ENCODE peak calls at places on chromosomes 11 and 22, in eight cellular contexts. O, X, U, R, H, Q, A and I are unnamed samples.

GRCh38 chr11:12748561-12748960 is 74.3 kb downstream of the TEAD1 start:
- DNase-seq in A (no peak), O (no peak), U (no peak), H (no peak), Q (no peak), R (no peak), X (no peak), I (no peak)

GRCh38 chr22:37634505-37635002 is 4.9 kb upstream of the SH3BP1 start:
- DNase-seq in H (no peak), X (no peak), R (no peak), A (no peak), O (no peak), U (no peak), Q (no peak), I (no peak)

GRCh38 chr22:38456841-38457699 is 2.1 kb upstream of the KCNJ4 start:
- DNase-seq in A (no peak), X (peak), Q (no peak), U (no peak), O (no peak), H (no peak), R (no peak), I (no peak)

GRCh38 chr11:115330693-115331482 is 173.3 kb downstream of the CADM1 start:
- DNase-seq in A (no peak), H (no peak), Q (no peak), X (no peak), R (no peak), U (no peak), O (no peak), I (no peak)

GRCh38 chr11:19834761-19835160 is 122.1 kb downstream of the NAV2 start:
- DNase-seq in Q (no peak), X (no peak), U (peak), H (no peak), O (no peak), R (no peak), A (peak), I (no peak)

GRCh38 chr11:98601181-98601773 is 419.5 kb upstream of the CNTN5 start:
- DNase-seq in U (no peak), O (no peak), X (no peak), R (no peak), A (no peak), Q (no peak), H (no peak), I (no peak)

GRCh38 chr22:17734197-17734596 is 40.1 kb downstream of the BID start:
- DNase-seq in Q (no peak), R (no peak), O (no peak), A (peak), H (peak), U (peak), X (no peak), I (no peak)

GRCh38 chr22:46006379-46007002 is 29.5 kb upstream of the WNT7B start:
- DNase-seq in X (peak), H (peak), O (peak), U (peak), Q (peak), A (peak), R (peak), I (peak)

GRCh38 chr11:125933030-125933813 is 12.6 kb upstream of the VSIG10L2 start:
- DNase-seq in X (no peak), R (no peak), O (peak), Q (no peak), H (no peak), U (no peak), A (no peak), I (no peak)

GRCh38 chr11:28195449-28195848 is 87.3 kb downstream of the METTL15 start:
- DNase-seq in R (no peak), Q (no peak), X (no peak), O (no peak), H (no peak), A (no peak), U (peak), I (no peak)

GRCh38 chr11:76459299-76459698 is 14.5 kb downstream of the EMSY start:
- DNase-seq in X (no peak), O (no peak), R (no peak), Q (peak), U (no peak), A (no peak), H (no peak), I (no peak)

DNA sequence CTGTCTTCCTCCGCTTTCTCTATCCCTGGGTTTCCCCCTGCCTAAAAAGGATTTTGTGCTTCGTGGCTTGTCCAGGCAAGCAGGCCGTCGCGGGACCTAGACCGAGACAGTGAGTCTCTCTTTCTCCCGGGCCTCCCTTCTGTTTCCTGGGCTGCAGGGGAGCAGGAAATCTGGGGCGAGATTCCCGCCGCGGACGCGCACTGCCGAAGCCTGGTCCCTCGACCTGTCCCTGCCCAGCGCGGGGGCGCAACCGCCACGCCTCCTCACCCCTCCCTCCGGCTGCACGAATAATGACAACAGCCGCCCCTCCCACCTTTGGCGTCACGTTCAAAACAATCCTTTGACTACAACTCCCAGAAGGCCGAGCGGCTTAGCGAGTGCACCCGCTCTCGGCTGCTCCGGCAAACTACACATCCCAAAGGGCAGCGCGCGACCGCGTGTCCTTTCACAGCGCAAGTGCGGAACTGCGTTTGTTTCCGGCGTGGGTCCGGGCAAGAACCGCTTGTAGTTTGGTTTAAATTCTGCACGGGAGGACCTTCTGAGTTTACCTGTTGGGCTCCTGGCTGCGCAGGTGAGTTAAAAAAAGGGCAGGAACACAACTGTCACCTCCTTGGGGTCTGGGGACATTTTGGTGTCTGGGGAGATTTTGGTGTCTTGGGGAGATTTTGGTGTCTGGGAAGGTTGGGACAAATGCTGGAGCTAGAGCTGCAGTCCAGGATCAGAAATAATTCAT is at the start of gene CLP1:
- DNase-seq in O (peak), R (peak), H (peak), Q (peak), A (peak), X (peak), U (peak), I (peak)
- TF ChIP-seq CTCF in O (no peak), R (no peak), H (no peak), Q (no peak), A (no peak), X (no peak), U (no peak), I (no peak)

DNA sequence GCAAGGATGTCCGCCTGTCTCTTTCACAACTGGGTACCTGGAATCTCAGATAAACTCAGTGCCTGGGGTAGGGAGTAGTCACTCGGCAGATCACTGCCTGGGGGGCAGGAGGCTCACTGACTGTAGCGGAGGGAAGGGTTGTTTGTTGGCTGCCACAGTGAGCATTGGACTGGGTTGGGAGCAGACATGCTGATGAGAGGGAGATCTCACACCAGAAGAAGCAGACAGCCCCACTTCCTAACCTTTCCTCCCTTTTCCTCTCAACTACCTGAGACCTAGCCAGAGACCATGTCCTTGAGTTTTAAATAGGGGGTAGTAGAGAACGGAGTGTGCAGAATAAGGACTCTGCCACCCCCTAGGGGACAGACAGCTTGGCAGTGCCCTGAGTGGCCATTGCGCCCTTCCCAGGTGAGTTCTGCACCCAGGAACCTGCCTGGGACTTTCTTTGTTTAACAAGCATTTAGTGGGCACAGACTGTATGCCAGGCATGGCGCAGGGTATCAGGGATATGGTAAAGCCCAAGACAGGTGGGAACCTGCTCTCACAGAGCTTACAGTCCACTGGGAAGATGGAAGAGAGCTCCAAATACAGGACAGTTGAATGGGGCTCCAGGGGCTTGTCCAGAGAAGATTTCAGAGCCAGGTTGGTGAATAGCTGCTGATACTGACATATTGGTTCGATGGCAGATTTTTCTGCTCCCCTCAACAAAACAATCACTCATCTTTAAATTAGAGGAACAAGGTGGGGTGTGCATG is 115.7 kb upstream of the NNMT start:
- DNase-seq in X (peak), H (peak), R (no peak), Q (peak), A (no peak), O (no peak), U (no peak), I (no peak)
- TF ChIP-seq CTCF in X (peak), H (peak), R (peak), Q (no peak), A (peak), O (no peak), U (peak), I (no peak)

GRCh38 chr11:114132427-114132826 is 72.9 kb downstream of the ZBTB16 start:
- DNase-seq in Q (no peak), U (no peak), H (peak), R (no peak), O (no peak), A (no peak), X (no peak), I (no peak)
- TF ChIP-seq CTCF in Q (no peak), U (no peak), H (peak), R (no peak), O (no peak), A (no peak), X (no peak), I (no peak)

GRCh38 chr11:2775626-2776350 is 76.0 kb upstream of the KCNQ1OT1 start:
- DNase-seq in O (peak), R (no peak), X (peak), A (no peak), U (no peak), Q (no peak), H (peak), I (no peak)
- TF ChIP-seq CTCF in O (no peak), R (no peak), X (no peak), A (no peak), U (no peak), Q (no peak), H (no peak), I (no peak)

GRCh38 chr11:120945042-120945441 is 78.9 kb upstream of the TBCEL start:
- DNase-seq in A (no peak), O (no peak), U (no peak), Q (no peak), H (no peak), R (no peak), X (no peak), I (no peak)
- TF ChIP-seq CTCF in A (peak), O (no peak), U (peak), Q (no peak), H (peak), R (no peak), X (no peak), I (no peak)

DNA sequence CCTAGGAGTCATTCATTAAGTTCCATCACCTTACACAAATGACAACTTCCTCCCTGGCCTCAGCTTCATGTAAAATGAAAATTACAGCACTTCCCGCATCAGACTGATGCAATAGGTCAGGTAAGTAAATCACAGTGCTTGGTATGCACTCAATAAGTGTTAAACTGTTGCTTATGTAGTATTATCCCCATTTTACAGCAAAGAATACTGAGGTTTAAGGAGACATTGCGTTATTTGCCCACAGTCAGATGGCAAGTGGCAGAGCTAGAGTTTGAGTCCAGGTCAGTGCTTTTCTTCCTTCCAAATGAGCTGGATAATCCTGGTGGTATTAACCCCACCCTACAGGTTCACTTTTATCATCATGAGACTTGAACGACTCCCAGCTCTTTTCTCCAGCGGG is 29.7 kb downstream of the WT1 start:
- DNase-seq in U (no peak), X (no peak), H (no peak), R (no peak), O (no peak), A (no peak), Q (no peak), I (no peak)
- TF ChIP-seq CTCF in U (no peak), X (no peak), H (no peak), R (no peak), O (no peak), A (no peak), Q (no peak), I (no peak)